ENCODE peak calls at places on chromosomes 12 and 14, in seven cellular contexts. I is activated naive CD4-positive, alpha-beta T cell treated with anti-CD3 and anti-CD28 coated beads, Interleukin-2, amount 10 ng/mL, durations not matched to agents 7 days and 5 days; V is left cardiac atrium; M is pancreas; K is mesenteric fat pad; H is Right ventricle myocardium inferior; U is dorsolateral prefrontal cortex. D is an unnamed sample.

GRCh38 chr12:25328082-25328712 is 77.5 kb upstream of the KRAS start:
- DNase-seq in M (no peak), I (no peak), H (no peak), V (no peak), K (no peak), U (no peak), D (no peak)

GRCh38 chr12:9364224-9365176 is 156.3 kb upstream of the PZP start:
- DNase-seq in H (no peak), M (no peak), I (peak; percentile 38), K (no peak), U (peak; percentile 72), V (no peak), D (no peak)

GRCh38 chr12:47828967-47829482 is 9.3 kb upstream of the HDAC7 start:
- DNase-seq in V (peak; percentile 87), H (peak; percentile 88), I (no peak), U (no peak), K (no peak), M (no peak), D (peak; percentile 63)

GRCh38 chr12:122412851-122413433 is 9.5 kb downstream of the CLIP1 start:
- DNase-seq in I (no peak), U (no peak), V (no peak), K (no peak), H (no peak), M (no peak), D (no peak)

GRCh38 chr12:103884316-103884715 is 43.3 kb upstream of the NT5DC3 start:
- DNase-seq in K (no peak), I (peak; percentile 57), M (no peak), U (peak; percentile 27), V (no peak), H (no peak), D (no peak)

GRCh38 chr12:116319316-116319715 is 41.8 kb upstream of the MED13L start:
- DNase-seq in U (no peak), M (no peak), V (no peak), H (no peak), I (no peak), K (no peak), D (no peak)

GRCh38 chr12:125852116-125852515 is 786.9 kb downstream of the AACS start:
- DNase-seq in I (no peak), K (no peak), V (no peak), M (no peak), U (no peak), H (no peak), D (no peak)

GRCh38 chr12:19398376-19399363 is 40.6 kb upstream of the AEBP2 start:
- DNase-seq in U (no peak), M (no peak), I (no peak), V (no peak), H (no peak), K (no peak), D (no peak)

GRCh38 chr14:57182760-57183503 is 85.8 kb downstream of the EXOC5 start:
- DNase-seq in U (no peak), M (no peak), H (no peak), K (no peak), V (no peak), I (no peak), D (no peak)

GRCh38 chr12:58489394-58489793 is 430.9 kb downstream of the LRIG3 start:
- DNase-seq in M (no peak), V (no peak), U (no peak), K (no peak), H (no peak), I (no peak), D (no peak)

GRCh38 chr14:104400355-104400754 is 179.2 kb upstream of the C14orf180 start:
- DNase-seq in M (no peak), I (no peak), V (no peak), K (peak; percentile 82), U (no peak), H (peak; percentile 57), D (no peak)

GRCh38 chr14:74238974-74239847 is at the start of gene VSX2:
- DNase-seq in M (no peak), U (no peak), H (no peak), I (no peak), V (no peak), K (no peak), D (no peak)

GRCh38 chr12:98955284-98955683 is 310.2 kb downstream of the APAF1 start:
- DNase-seq in I (no peak), K (no peak), H (no peak), U (no peak), M (no peak), V (no peak), D (no peak)

GRCh38 chr12:31406345-31406744 is 80.4 kb upstream of the SINHCAF start:
- DNase-seq in K (no peak), H (no peak), I (no peak), M (no peak), V (no peak), U (no peak), D (no peak)

GRCh38 chr14:99361596-99362220 is 89.7 kb upstream of the BCL11B start:
- DNase-seq in V (no peak), H (no peak), U (no peak), M (no peak), I (no peak), K (peak; percentile 79), D (no peak)

GRCh38 chr12:2879853-2880252 is 2.8 kb downstream of the RHNO1 start:
- DNase-seq in I (peak; percentile 42), H (no peak), M (no peak), U (no peak), K (no peak), V (no peak), D (no peak)

GRCh38 chr12:113391650-113392340 is 11.9 kb downstream of the SDS start:
- DNase-seq in I (no peak), U (no peak), M (no peak), K (no peak), V (no peak), H (no peak), D (no peak)

GRCh38 chr12:2733493-2734252 is 61.1 kb upstream of the FKBP4 start:
- DNase-seq in K (no peak), I (no peak), V (no peak), M (no peak), U (no peak), H (no peak), D (no peak)

GRCh38 chr12:95848575-95849388 is 10.0 kb upstream of the SNRPF start:
- DNase-seq in I (no peak), V (no peak), M (no peak), K (no peak), H (no peak), U (no peak), D (no peak)

GRCh38 chr14:21405097-21405496 is 21.3 kb upstream of the SUPT16H start:
- DNase-seq in H (no peak), M (no peak), U (no peak), K (no peak), V (no peak), I (no peak), D (no peak)

GRCh38 chr14:50311337-50311973 is 574 bp downstream of the L2HGDH start:
- DNase-seq in U (no peak), I (no peak), M (no peak), V (no peak), K (no peak), H (no peak), D (no peak)

GRCh38 chr12:132523576-132524331 is 33.8 kb downstream of the FBRSL1 start:
- DNase-seq in H (peak; percentile 85), K (no peak), U (peak; percentile 78), M (no peak), I (peak; percentile 84), V (peak; percentile 74), D (no peak)

GRCh38 chr12:19794116-19794515 is 354.8 kb downstream of the AEBP2 start:
- DNase-seq in K (no peak), U (no peak), I (no peak), M (no peak), H (no peak), V (no peak), D (no peak)

GRCh38 chr12:9948606-9949286 is 16.6 kb upstream of the CLEC2A start:
- DNase-seq in I (peak; percentile 21), M (no peak), U (no peak), H (no peak), V (no peak), K (no peak), D (no peak)

GRCh38 chr14:94717808-94718207 is 52.1 kb downstream of the GSC start:
- DNase-seq in U (no peak), H (no peak), V (no peak), K (no peak), I (no peak), M (no peak), D (no peak)

GRCh38 chr14:50383618-50384225 is 13.0 kb downstream of the CDKL1 start:
- DNase-seq in I (no peak), V (no peak), K (no peak), M (no peak), U (no peak), H (no peak), D (no peak)

GRCh38 chr14:99727096-99727870 is 43.2 kb downstream of the CYP46A1 start:
- DNase-seq in K (peak; percentile 76), I (peak; percentile 8), V (no peak), M (no peak), U (peak; percentile 4), H (peak; percentile 68), D (no peak)

GRCh38 chr12:66647034-66647691 is 31.7 kb downstream of the GRIP1 start:
- DNase-seq in V (no peak), I (no peak), M (no peak), K (no peak), H (no peak), U (no peak), D (no peak)

GRCh38 chr14:81613341-81614045 is 79.8 kb upstream of the SEL1L start:
- DNase-seq in U (no peak), M (no peak), H (no peak), V (no peak), I (no peak), K (no peak), D (no peak)

GRCh38 chr12:22275847-22276246 is 58.7 kb downstream of the ST8SIA1 start:
- DNase-seq in U (peak; percentile 66), K (no peak), V (peak; percentile 86), I (no peak), H (peak; percentile 89), M (no peak), D (peak; percentile 87)

GRCh38 chr12:11576104-11576503 is 73.4 kb upstream of the ETV6 start:
- DNase-seq in M (no peak), V (peak; percentile 27), H (no peak), U (no peak), K (no peak), I (no peak), D (no peak)

GRCh38 chr12:57518920-57519757 is 1.2 kb downstream of the DDIT3 start:
- DNase-seq in U (no peak), H (no peak), V (peak; percentile 57), M (no peak), K (no peak), I (no peak), D (no peak)

GRCh38 chr12:102462386-102462785 is 18.0 kb downstream of the IGF1 start:
- DNase-seq in I (no peak), H (no peak), V (no peak), K (no peak), M (no peak), U (no peak), D (no peak)

GRCh38 chr14:45678163-45678562 is 425.2 kb upstream of the MIS18BP1 start:
- DNase-seq in M (no peak), V (no peak), H (no peak), I (no peak), K (no peak), U (no peak), D (no peak)

GRCh38 chr12:47904647-47905312 is at the start of gene VDR:
- DNase-seq in U (no peak), I (peak; percentile 78), H (peak; percentile 92), K (peak; percentile 94), M (peak; percentile 93), V (peak; percentile 77), D (no peak)

GRCh38 chr12:118358607-118359540 is 13.8 kb downstream of the TAOK3 start:
- DNase-seq in M (no peak), V (no peak), H (no peak), I (no peak), K (no peak), U (no peak), D (no peak)

GRCh38 chr14:20489093-20489994 is 16.0 kb upstream of the RNASE10 start:
- DNase-seq in U (no peak), V (no peak), K (no peak), I (peak; percentile 42), M (no peak), H (no peak), D (no peak)

GRCh38 chr14:74620497-74620921 is 8.5 kb upstream of the LTBP2 start:
- DNase-seq in V (no peak), I (peak; percentile 31), U (no peak), K (no peak), M (no peak), H (no peak), D (no peak)